ENCODE peak calls at places on chromosomes 13 and 19, in nine cellular contexts. R is T-helper 1 cell; S is body of pancreas; O is activated T-cell treated with anti-CD3 and anti-CD28 coated beads, Interleukin-2, amount 50 U/mL, for 72 hours; P is naive thymus-derived CD8-positive, alpha-beta T cell; J is AG08395; Z is NCI-H510A treated with DMSO at 0.1 percent for 48 hours; V is stimulated activated CD8-positive, alpha-beta memory T cell treated with anti-CD3 and anti-CD28 coated beads, Interleukin-7, amount 100 ng/mL, for 1 hour; Q is GM23338. I is an unnamed sample.

GRCh38 chr13:23848639-23849282 is 40.4 kb downstream of the MIPEP start:
- DNase-seq in R (no peak), S (no peak), O (no peak), P (no peak), J (peak; percentile 12), Z (no peak), V (no peak), Q (no peak), I (no peak)

GRCh38 chr13:63448654-63449053 is 2033.0 kb upstream of the PCDH20 start:
- DNase-seq in R (no peak), S (no peak), O (no peak), P (no peak), J (no peak), Z (no peak), V (no peak), Q (no peak), I (no peak)

GRCh38 chr19:22354665-22355064 is 67.5 kb downstream of the ZNF98 start:
- DNase-seq in R (no peak), S (no peak), O (no peak), P (no peak), J (no peak), Z (no peak), V (no peak), Q (no peak), I (no peak)

GRCh38 chr19:54727562-54727961 is 3.3 kb downstream of the KIR3DL3 start:
- DNase-seq in R (no peak), S (no peak), O (no peak), P (no peak), J (no peak), Z (no peak), V (no peak), Q (no peak), I (no peak)

GRCh38 chr13:97856001-97856675 is 97.3 kb upstream of the IPO5 start:
- DNase-seq in R (no peak), S (peak; percentile 22), O (no peak), P (no peak), J (no peak), Z (no peak), V (no peak), Q (peak; percentile 45), I (no peak)

GRCh38 chr13:114249062-114249461 is 14.4 kb downstream of the CDC16 start:
- DNase-seq in R (no peak), S (no peak), O (no peak), P (no peak), J (no peak), Z (no peak), V (no peak), Q (no peak), I (peak; percentile 93)

GRCh38 chr19:590396-590745 is 690 bp downstream of the HCN2 start:
- DNase-seq in R (no peak), S (no peak), O (peak; percentile 35), P (peak; percentile 44), J (no peak), Z (peak; percentile 16), V (no peak), Q (no peak), I (peak; percentile 32)

GRCh38 chr13:29435125-29435911 is 160.2 kb downstream of the SLC7A1 start:
- DNase-seq in R (no peak), S (no peak), O (no peak), P (no peak), J (peak; percentile 90), Z (peak; percentile 50), V (no peak), Q (no peak), I (no peak)

GRCh38 chr13:114049026-114049425 is 75.2 kb upstream of the C13orf46 start:
- DNase-seq in R (no peak), S (no peak), O (peak; percentile 63), P (peak; percentile 50), J (no peak), Z (no peak), V (no peak), Q (no peak), I (no peak)

GRCh38 chr13:78323848-78324247 is 279.5 kb downstream of the POU4F1 start:
- DNase-seq in R (no peak), S (no peak), O (no peak), P (no peak), J (no peak), Z (no peak), V (no peak), Q (no peak), I (no peak)

GRCh38 chr19:3576696-3577443 is 4.1 kb downstream of the HMG20B start:
- DNase-seq in R (no peak), S (no peak), O (no peak), P (no peak), J (peak; percentile 65), Z (no peak), V (no peak), Q (peak; percentile 88), I (no peak)

GRCh38 chr19:33795370-33796163 is 1.1 kb upstream of the KCTD15 start:
- DNase-seq in R (no peak), S (peak; percentile 85), O (peak; percentile 82), P (no peak), J (peak; percentile 86), Z (peak; percentile 73), V (no peak), Q (peak; percentile 93), I (peak; percentile 24)

GRCh38 chr19:47756627-47756929 is 11.2 kb downstream of the NOP53 start:
- DNase-seq in R (no peak), S (no peak), O (no peak), P (no peak), J (no peak), Z (no peak), V (no peak), Q (no peak), I (no peak)

GRCh38 chr13:76009491-76009890 is 373.4 kb downstream of the LMO7 start:
- DNase-seq in R (no peak), S (no peak), O (no peak), P (no peak), J (no peak), Z (no peak), V (no peak), Q (no peak), I (no peak)

GRCh38 chr19:52735734-52736133 is 890 bp upstream of the ZNF611 start:
- DNase-seq in R (no peak), S (peak; percentile 47), O (peak; percentile 10), P (no peak), J (no peak), Z (no peak), V (no peak), Q (peak; percentile 97), I (peak; percentile 93)

GRCh38 chr13:73754727-73755292 is 379.4 kb downstream of the KLF12 start:
- DNase-seq in R (peak; percentile 23), S (no peak), O (peak; percentile 16), P (peak; percentile 63), J (peak; percentile 65), Z (peak; percentile 5), V (no peak), Q (peak; percentile 81), I (peak; percentile 66)

GRCh38 chr19:42185281-42185680 is 32.2 kb downstream of the DEDD2 start:
- DNase-seq in R (no peak), S (no peak), O (no peak), P (peak; percentile 39), J (no peak), Z (peak; percentile 8), V (no peak), Q (no peak), I (no peak)

GRCh38 chr13:111614009-111614408 is 293.6 kb downstream of the TEX29 start:
- DNase-seq in R (no peak), S (no peak), O (no peak), P (no peak), J (no peak), Z (no peak), V (no peak), Q (no peak), I (no peak)